ENCODE peak calls at places on chromosomes 4 and X, in ten cellular contexts. F, K, I, A, Y, W, V, S, P and E are unnamed samples.

GRCh38 chr4:88291003-88291402 is 6.6 kb upstream of the PPM1K start:
- DNase-seq in F (peak), K (peak), I (no peak), A (no peak), Y (no peak), W (no peak), V (no peak), S (no peak), P (no peak), E (no peak)

GRCh38 chr4:53854991-53855885 is 209.2 kb downstream of the CHIC2 start:
- DNase-seq in F (no peak), K (peak), I (no peak), A (peak), Y (no peak), W (no peak), V (peak), S (no peak), P (no peak), E (no peak)

GRCh38 chr4:154425514-154425913 is 66.1 kb downstream of the DCHS2 start:
- DNase-seq in F (no peak), K (no peak), I (no peak), A (no peak), Y (no peak), W (no peak), V (no peak), S (no peak), P (no peak), E (no peak)

GRCh38 chr4:81493895-81494490 is 22.3 kb upstream of the RASGEF1B start:
- DNase-seq in F (peak), K (no peak), I (no peak), A (no peak), Y (no peak), W (no peak), V (no peak), S (no peak), P (no peak), E (no peak)

GRCh38 chr4:114770624-114771023 is 172.0 kb downstream of the UGT8 start:
- DNase-seq in F (no peak), K (no peak), I (no peak), A (no peak), Y (no peak), W (no peak), V (no peak), S (no peak), P (no peak), E (no peak)

GRCh38 chr4:53653484-53654053 is 62.3 kb upstream of the LNX1 start:
- DNase-seq in F (no peak), K (peak), I (no peak), A (no peak), Y (no peak), W (no peak), V (no peak), S (no peak), P (no peak), E (peak)

GRCh38 chr4:164439037-164439436 is 314.9 kb upstream of the SMIM31 start:
- DNase-seq in F (no peak), K (no peak), I (no peak), A (no peak), Y (no peak), W (no peak), V (no peak), S (no peak), P (no peak), E (no peak)

GRCh38 chr4:177737387-177737965 is 295.2 kb upstream of the AGA start:
- DNase-seq in F (no peak), K (peak), I (no peak), A (no peak), Y (no peak), W (no peak), V (no peak), S (no peak), P (no peak), E (no peak)

GRCh38 chr4:152968806-152969394 is 32.8 kb downstream of the FHDC1 start:
- DNase-seq in F (no peak), K (peak), I (no peak), A (no peak), Y (no peak), W (no peak), V (no peak), S (no peak), P (no peak), E (no peak)

GRCh38 chr4:23915459-23916132 is 25.7 kb upstream of the PPARGC1A start:
- DNase-seq in F (no peak), K (no peak), I (no peak), A (no peak), Y (no peak), W (no peak), V (no peak), S (no peak), P (no peak), E (no peak)

GRCh38 chrX:2451456-2452316 is 49.1 kb downstream of the DHRSX start:
- DNase-seq in F (peak), K (no peak), I (no peak), A (no peak), Y (no peak), W (no peak), V (no peak), S (no peak), P (no peak), E (no peak)

GRCh38 chr4:184313710-184314659 is 96.3 kb upstream of the ENPP6 start:
- DNase-seq in F (peak), K (no peak), I (no peak), A (no peak), Y (no peak), W (no peak), V (no peak), S (no peak), P (no peak), E (peak)

GRCh38 chrX:111483140-111483539 is 28.3 kb upstream of the SERTM2 start:
- DNase-seq in F (no peak), K (no peak), I (no peak), A (no peak), Y (no peak), W (no peak), V (no peak), S (peak), P (no peak), E (no peak)

GRCh38 chr4:185920691-185921260 is 108.8 kb upstream of the SORBS2 start:
- DNase-seq in F (no peak), K (no peak), I (no peak), A (no peak), Y (no peak), W (no peak), V (no peak), S (no peak), P (no peak), E (no peak)